ENCODE peak calls at places on chromosomes 7 and 10, in seven cellular contexts. E is activated T-helper 1 cell treated with Interleukin-2 at 50 U/mL for 16 hours, C is fibroblast of lung, J is T-cell, O is NCI-H82, V is upper lobe of right lung, H is heart left ventricle. F is an unnamed sample.

GRCh38 chr7:149874644-149875028 is 867 bp downstream of the ATP6V0E2 start:
- DNase-seq in O (no peak), V (peak; percentile 18), H (peak; percentile 35), E (no peak), C (no peak), J (no peak), F (no peak)

GRCh38 chr10:100518761-100519241 is 860 bp downstream of the SEC31B start:
- DNase-seq in E (no peak), C (peak; percentile 58), J (peak; percentile 39), O (peak; percentile 86), H (peak; percentile 72), V (no peak), F (no peak)

GRCh38 chr7:1466524-1467271 is 7.4 kb upstream of the MICALL2 start:
- DNase-seq in V (peak; percentile 86), C (peak; percentile 67), H (peak; percentile 78), J (no peak), O (peak; percentile 26), E (no peak), F (peak; percentile 97)

GRCh38 chr10:99583702-99584101 is 36.5 kb downstream of the SLC25A28 start:
- DNase-seq in O (no peak), H (no peak), V (no peak), J (no peak), E (no peak), C (no peak), F (no peak)

GRCh38 chr10:54769051-54769450 is 32.0 kb downstream of the PCDH15 start:
- DNase-seq in E (no peak), O (no peak), H (no peak), J (no peak), V (no peak), C (no peak), F (no peak)

GRCh38 chr7:101835136-101835535 is 17.7 kb downstream of the CUX1 start:
- DNase-seq in J (no peak), V (peak; percentile 13), H (no peak), O (no peak), C (no peak), E (no peak), F (no peak)

GRCh38 chr7:143038635-143039034 is 11.7 kb upstream of the OR9A2 start:
- DNase-seq in E (no peak), J (no peak), H (no peak), C (no peak), V (no peak), O (no peak), F (no peak)

GRCh38 chr7:44184221-44184873 is 4.9 kb downstream of the GCK start:
- DNase-seq in O (no peak), V (peak; percentile 42), E (no peak), C (peak; percentile 89), J (no peak), H (no peak), F (no peak)

GRCh38 chr10:61621538-61622150 is 41.1 kb upstream of the CABCOCO1 start:
- DNase-seq in V (no peak), H (no peak), C (no peak), O (no peak), J (no peak), E (no peak), F (no peak)

GRCh38 chr10:90746829-90747228 is 111.0 kb downstream of the HTR7 start:
- DNase-seq in J (no peak), H (no peak), C (no peak), E (no peak), O (no peak), V (no peak), F (no peak)

GRCh38 chr10:90871279-90871760 is 454 bp upstream of the RPP30 start:
- DNase-seq in E (no peak), O (peak; percentile 79), C (peak; percentile 88), J (peak; percentile 18), V (no peak), H (peak; percentile 39), F (no peak)

GRCh38 chr10:34116220-34116623 is 698.9 kb downstream of the PARD3 start:
- DNase-seq in J (no peak), H (no peak), O (no peak), C (no peak), E (no peak), V (no peak), F (no peak)

GRCh38 chr10:104255244-104255981 is 721 bp downstream of the GSTO1 start:
- DNase-seq in C (peak; percentile 72), H (no peak), E (no peak), V (no peak), J (no peak), O (peak; percentile 43), F (no peak)

GRCh38 chr10:94299417-94299816 is 63.3 kb downstream of the NOC3L start:
- DNase-seq in H (no peak), C (peak; percentile 86), O (no peak), V (no peak), E (no peak), J (no peak), F (no peak)

GRCh38 chr7:22150221-22150620 is 204.5 kb upstream of the CDCA7L start:
- DNase-seq in J (no peak), O (no peak), E (no peak), C (peak; percentile 66), V (no peak), H (no peak), F (no peak)

GRCh38 chr7:2820508-2820934 is 23.6 kb downstream of the GNA12 start:
- DNase-seq in E (no peak), J (no peak), O (no peak), C (peak; percentile 95), H (peak; percentile 86), V (peak; percentile 85), F (peak; percentile 89)

GRCh38 chr7:99764478-99764877 is 19.5 kb downstream of the CYP3A4 start:
- DNase-seq in H (no peak), V (no peak), E (no peak), O (no peak), C (no peak), J (no peak), F (no peak)

GRCh38 chr10:50991496-50992355 is 82.6 kb upstream of the PRKG1 start:
- DNase-seq in E (no peak), O (no peak), J (no peak), H (peak; percentile 82), C (peak; percentile 9), V (peak; percentile 80), F (peak; percentile 93)

GRCh38 chr10:11748866-11749265 is 6.7 kb downstream of the ECHDC3 start:
- DNase-seq in J (no peak), E (no peak), H (no peak), O (no peak), V (no peak), C (no peak), F (no peak)

GRCh38 chr10:11813855-11814557 is 9.2 kb upstream of the PROSER2 start:
- DNase-seq in E (no peak), V (no peak), O (no peak), H (no peak), J (no peak), C (no peak), F (no peak)